ENCODE peak calls at places on chromosomes 3 and 15, in four cellular contexts. N is H1, G is HepG2, X is K562. Z is an unnamed sample.

GRCh38 chr3:192857148-192857735 is 60.4 kb downstream of the MB21D2 start:
- DNase-seq in N (no peak), G (no peak), X (no peak), Z (no peak)

GRCh38 chr3:55091381-55092225 is 163.7 kb upstream of the LRTM1 start:
- DNase-seq in N (no peak), G (no peak), X (no peak), Z (no peak)

GRCh38 chr15:73325191-73325980 is 43.4 kb downstream of the HCN4 start:
- DNase-seq in N (no peak), G (no peak), X (peak), Z (no peak)

GRCh38 chr15:38930851-38931572 is 366.4 kb upstream of the RASGRP1 start:
- DNase-seq in N (no peak), G (no peak), X (no peak), Z (no peak)

GRCh38 chr15:77702211-77702957 is 69.7 kb upstream of the LINGO1 start:
- DNase-seq in N (peak), G (no peak), X (peak), Z (no peak)

GRCh38 chr3:108178676-108179075 is 43.5 kb downstream of the IFT57 start:
- DNase-seq in N (no peak), G (no peak), X (no peak), Z (no peak)

GRCh38 chr3:63912768-63913588 is 795 bp upstream of the SCAANT1 start:
- DNase-seq in N (peak), G (peak), X (peak), Z (no peak)

GRCh38 chr3:5294360-5294759 is 106.9 kb downstream of the EDEM1 start:
- DNase-seq in N (no peak), G (no peak), X (no peak), Z (no peak)

GRCh38 chr15:77456746-77457618 is 36.3 kb downstream of the HMG20A start:
- DNase-seq in N (no peak), G (no peak), X (no peak), Z (no peak)

GRCh38 chr3:11671648-11672100 is 28.0 kb upstream of the VGLL4 start:
- DNase-seq in N (peak), G (no peak), X (no peak), Z (peak)

GRCh38 chr3:139388961-139389551 is 391 bp downstream of the COPB2 start:
- DNase-seq in N (no peak), G (no peak), X (no peak), Z (no peak)

GRCh38 chr3:157738441-157738840 is 235.2 kb upstream of the VEPH1 start:
- DNase-seq in N (no peak), G (no peak), X (no peak), Z (no peak)

GRCh38 chr15:79209690-79210089 is 72.8 kb upstream of the ANKRD34C start:
- DNase-seq in N (peak), G (no peak), X (peak), Z (no peak)

GRCh38 chr3:24047513-24047912 is 102.4 kb downstream of the NR1D2 start:
- DNase-seq in N (no peak), G (no peak), X (no peak), Z (no peak)

GRCh38 chr3:197350446-197350845 is 52.0 kb upstream of the DLG1 start:
- DNase-seq in N (no peak), G (no peak), X (no peak), Z (no peak)

GRCh38 chr3:181176610-181177009 is 187.1 kb upstream of the DNAJC19 start:
- DNase-seq in N (no peak), G (peak), X (peak), Z (peak)

GRCh38 chr15:58608129-58608590 is 141.3 kb downstream of the ADAM10 start:
- DNase-seq in N (no peak), G (no peak), X (no peak), Z (no peak)

GRCh38 chr3:135878501-135878900 is 87.0 kb upstream of the PPP2R3A start:
- DNase-seq in N (no peak), G (no peak), X (no peak), Z (no peak)

GRCh38 chr3:10357592-10358308 is 36.8 kb upstream of the SEC13 start:
- DNase-seq in N (no peak), G (no peak), X (no peak), Z (peak)

GRCh38 chr15:78360958-78361714 is 21.0 kb downstream of the CRABP1 start:
- DNase-seq in N (no peak), G (no peak), X (peak), Z (no peak)

GRCh38 chr3:191963182-191963581 is 502.2 kb downstream of the PYDC2 start:
- DNase-seq in N (peak), G (no peak), X (no peak), Z (no peak)

GRCh38 chr3:150183619-150184425 is 213.1 kb upstream of the PFN2 start:
- DNase-seq in N (peak), G (peak), X (peak), Z (peak)

GRCh38 chr15:83682476-83683162 is 28.7 kb downstream of the ADAMTSL3 start:
- DNase-seq in N (no peak), G (no peak), X (no peak), Z (no peak)

GRCh38 chr3:129014148-129014547 is 13.0 kb downstream of the EFCC1 start:
- DNase-seq in N (no peak), G (no peak), X (no peak), Z (no peak)

GRCh38 chr3:37992271-37993066 is 1.9 kb downstream of the VILL start:
- DNase-seq in N (no peak), G (peak), X (no peak), Z (no peak)

GRCh38 chr3:188706176-188706575 is 465.6 kb upstream of the TPRG1 start:
- DNase-seq in N (no peak), G (no peak), X (no peak), Z (no peak)

GRCh38 chr3:11818033-11818432 is 28.7 kb downstream of the TAMM41 start:
- DNase-seq in N (no peak), G (no peak), X (no peak), Z (no peak)

GRCh38 chr15:67137319-67137718 is 71.9 kb downstream of the SMAD3 start:
- DNase-seq in N (no peak), G (no peak), X (no peak), Z (no peak)

GRCh38 chr15:63263519-63263918 is 13.9 kb upstream of the APH1B start:
- DNase-seq in N (no peak), G (peak), X (no peak), Z (no peak)

GRCh38 chr15:42385980-42386695 is 26.8 kb downstream of the CAPN3 start:
- DNase-seq in N (peak), G (no peak), X (peak), Z (no peak)

GRCh38 chr3:139935071-139935865 is at the start of gene CLSTN2:
- DNase-seq in N (no peak), G (no peak), X (no peak), Z (no peak)

GRCh38 chr3:155352900-155353490 is 59.5 kb upstream of the STRIT1 start:
- DNase-seq in N (no peak), G (peak), X (peak), Z (no peak)

GRCh38 chr3:10518506-10519150 is 13.2 kb upstream of the ATP2B2 start:
- DNase-seq in N (peak), G (no peak), X (no peak), Z (no peak)

GRCh38 chr3:192514081-192514753 is 213.1 kb downstream of the FGF12 start:
- DNase-seq in N (peak), G (no peak), X (peak), Z (no peak)

GRCh38 chr15:52290329-52290728 is 5.3 kb downstream of the MYO5C start:
- DNase-seq in N (no peak), G (no peak), X (no peak), Z (peak)

GRCh38 chr15:52288986-52289385 is 6.6 kb downstream of the MYO5C start:
- DNase-seq in N (no peak), G (no peak), X (no peak), Z (no peak)

GRCh38 chr15:52289629-52290081 is 5.9 kb downstream of the MYO5C start:
- DNase-seq in N (peak), G (no peak), X (no peak), Z (no peak)

GRCh38 chr15:52287114-52287513 is 8.5 kb downstream of the MYO5C start:
- DNase-seq in N (peak), G (no peak), X (no peak), Z (no peak)

DNA sequence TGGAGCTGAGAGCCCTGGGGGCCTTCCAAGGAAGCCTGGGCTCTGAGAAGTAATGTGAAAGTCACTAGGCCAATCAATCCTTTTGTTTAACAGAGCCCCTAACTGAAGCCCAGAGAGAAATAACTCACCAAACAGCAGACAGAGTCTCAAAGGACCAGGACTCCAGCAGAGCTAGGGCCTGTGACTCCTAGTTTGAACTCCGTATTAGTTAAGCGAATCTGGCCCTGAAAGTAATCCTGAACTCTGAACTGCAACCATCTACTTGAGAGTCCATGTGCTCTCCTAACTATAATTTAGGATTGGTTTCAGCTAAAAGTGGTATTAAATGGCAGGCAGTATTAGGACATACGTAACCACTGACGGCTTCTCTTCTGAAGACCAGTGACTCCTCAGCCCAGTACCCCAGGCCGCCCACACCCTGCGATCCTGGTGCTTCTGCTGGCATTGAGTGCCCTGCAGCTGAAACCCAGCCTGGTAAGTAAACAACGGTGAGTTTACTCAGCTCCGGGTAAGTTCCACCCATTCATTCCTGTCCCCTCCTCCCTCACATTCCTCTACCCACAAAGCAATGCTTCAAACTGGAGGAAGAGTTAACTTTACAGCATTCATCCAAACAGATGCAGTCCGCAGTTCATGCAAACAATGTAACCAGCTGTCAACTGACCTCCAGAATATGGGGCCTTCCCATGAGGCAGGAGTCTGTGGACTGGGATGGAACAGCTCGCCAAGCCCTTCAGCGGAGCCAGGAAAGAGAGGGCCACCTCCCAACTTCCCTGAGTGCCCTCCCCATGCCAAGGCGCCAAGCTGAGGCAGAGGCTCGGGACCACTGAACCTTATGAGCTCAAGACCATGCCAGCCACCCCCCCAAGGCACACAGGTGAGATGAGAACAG is 7.3 kb downstream of the MYO5C start:
- DNase-seq in N (peak), G (peak), X (no peak), Z (no peak)
- TF ChIP-seq POLR2A in N (no peak), G (peak), X (no peak), Z (no peak)

DNA sequence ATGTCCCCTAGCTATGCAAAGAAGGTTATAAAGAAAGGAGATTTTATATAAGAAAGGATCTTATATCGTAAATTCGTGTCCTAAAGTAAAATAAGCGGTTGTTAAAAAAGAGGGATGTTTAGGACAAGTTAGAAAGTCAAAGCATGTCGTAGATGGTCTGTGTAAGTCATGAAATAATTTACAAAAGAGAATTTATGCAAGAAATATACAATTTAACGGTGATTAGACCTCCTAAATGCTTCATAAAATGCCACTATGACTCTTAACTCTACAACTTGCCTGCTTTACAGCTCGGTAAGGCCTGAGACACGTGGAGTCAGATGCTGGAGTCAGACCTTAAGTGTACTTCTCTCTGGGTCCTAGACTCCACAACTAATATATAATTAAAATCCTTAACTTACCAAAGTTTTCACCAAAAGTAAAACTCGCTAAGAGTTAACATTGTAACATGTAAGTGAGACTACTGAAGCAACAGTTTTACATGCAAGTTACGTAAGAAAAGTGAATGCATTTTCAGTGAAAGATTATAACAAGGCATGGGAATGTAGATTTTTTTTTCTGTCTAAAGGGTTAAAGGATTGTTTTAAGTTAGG is 13.3 kb upstream of the SRPRB start:
- DNase-seq in N (no peak), G (no peak), X (no peak), Z (no peak)
- TF ChIP-seq BRCA1 in N (no peak), G (no peak), X (no peak), Z (no peak)

DNA sequence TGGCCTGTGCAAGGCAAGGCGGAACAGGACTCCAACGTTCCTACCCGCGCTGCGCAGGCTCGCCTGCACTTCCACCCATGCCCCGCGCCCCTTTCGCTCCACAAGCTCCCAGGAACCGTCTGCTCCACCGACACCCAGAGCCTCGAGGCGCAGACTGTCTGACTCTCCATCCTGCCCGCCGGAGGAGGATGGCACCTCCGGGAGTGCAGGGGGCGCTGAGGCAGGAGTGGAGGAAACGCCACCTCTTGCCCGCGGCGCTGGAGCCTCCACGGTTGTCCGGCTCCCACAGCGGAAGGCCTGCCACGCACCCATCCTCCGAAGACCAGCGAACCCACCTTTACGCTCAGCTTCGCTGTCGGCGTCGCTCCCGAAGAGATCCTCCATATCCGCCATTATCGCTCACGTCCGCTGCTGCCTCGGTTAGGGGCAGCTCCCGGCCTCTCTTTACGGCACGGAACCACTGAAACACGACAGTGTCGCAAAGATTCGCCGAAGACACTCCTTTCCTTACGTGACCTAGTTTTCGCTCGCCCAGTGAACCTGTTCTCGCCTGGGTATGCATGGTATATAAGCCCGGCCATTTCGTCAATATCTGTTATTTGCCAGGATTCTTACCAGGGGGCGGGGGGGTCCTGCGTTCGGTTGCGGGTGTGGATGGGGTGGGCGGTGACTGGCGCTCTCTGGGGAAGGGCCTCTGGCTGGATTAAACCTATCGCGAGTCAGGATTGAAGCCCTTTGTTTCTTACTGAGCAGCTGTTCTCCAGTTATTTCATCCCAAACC is at the start of gene LEO1:
- DNase-seq in N (peak), G (peak), X (peak), Z (peak)
- TF ChIP-seq POLR2A in N (peak), G (peak), X (peak), Z (peak)

GRCh38 chr3:154161806-154162205 is 40.6 kb downstream of the ARHGEF26 start:
- DNase-seq in N (no peak), G (no peak), X (no peak), Z (no peak)
- TF ChIP-seq BRCA1 in N (no peak), G (no peak), X (no peak), Z (no peak)

GRCh38 chr15:89751748-89752147 is 699 bp upstream of the MESP1 start:
- DNase-seq in N (no peak), G (no peak), X (no peak), Z (no peak)
- TF ChIP-seq POLR2A in N (no peak), G (no peak), X (no peak), Z (no peak)

DNA sequence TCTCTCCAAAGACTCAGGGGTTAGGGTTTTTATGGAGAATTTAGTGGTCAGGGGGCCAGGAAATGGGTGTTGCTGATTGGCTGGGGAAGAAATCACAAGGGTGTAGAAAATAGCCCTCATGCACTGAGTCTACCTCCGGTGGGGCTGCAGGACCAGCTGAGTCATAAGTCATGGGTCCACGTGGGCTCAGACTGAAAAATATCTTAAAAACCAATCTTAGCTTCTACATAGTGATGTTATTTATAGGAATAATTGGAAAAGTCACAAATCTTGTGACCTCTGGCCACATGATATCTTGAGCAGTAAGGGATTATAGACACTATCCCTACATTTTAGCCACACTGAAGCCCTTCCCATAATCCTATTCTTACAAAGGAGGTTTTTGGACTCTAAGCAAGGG is 224.0 kb downstream of the DPH6 start:
- DNase-seq in N (no peak), G (no peak), X (no peak), Z (no peak)
- TF ChIP-seq BRCA1 in N (no peak), G (no peak), X (no peak), Z (no peak)

DNA sequence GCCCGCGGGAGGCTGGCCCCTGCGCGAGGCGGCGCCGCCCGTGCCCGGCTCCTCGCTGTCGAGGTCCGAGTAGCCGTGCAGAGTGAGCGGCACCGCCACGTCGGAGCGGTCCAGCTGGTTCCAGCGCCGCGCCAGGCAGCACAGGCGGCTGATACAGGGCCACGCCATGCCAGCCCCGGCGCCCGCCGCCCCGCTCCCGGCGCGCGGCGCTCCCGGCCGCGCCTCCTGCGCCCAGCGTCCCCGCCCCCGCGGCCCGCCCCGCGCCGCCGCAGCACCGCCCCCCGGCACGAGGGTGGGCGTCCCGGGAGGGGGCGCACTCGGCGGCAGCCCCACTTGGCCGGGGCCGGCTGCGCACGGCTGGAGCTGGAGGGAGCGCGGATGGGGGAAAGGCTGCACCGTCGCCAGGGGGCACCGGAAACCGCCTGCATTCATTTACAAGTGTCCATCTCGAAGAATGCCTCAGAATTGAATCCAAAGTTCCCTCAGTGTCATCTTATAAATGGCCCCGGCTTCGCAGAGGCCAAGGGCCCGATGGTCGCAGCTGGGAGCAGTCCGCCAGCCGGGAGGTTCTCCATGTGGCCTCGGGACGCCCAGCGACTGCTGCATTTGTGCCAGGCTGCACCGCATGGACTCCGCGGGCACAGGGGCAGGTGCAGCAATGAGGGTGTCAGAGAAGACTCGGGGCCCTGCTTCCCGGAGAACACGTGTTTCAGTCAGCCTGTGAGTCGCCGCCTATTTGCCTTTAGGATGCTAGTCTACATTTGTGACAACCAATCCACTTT is at the start of gene MAP6D1:
- DNase-seq in N (peak), G (no peak), X (no peak), Z (no peak)
- TF ChIP-seq POLR2A in N (no peak), G (no peak), X (no peak), Z (no peak)

GRCh38 chr15:68794869-68795268 is 25.8 kb downstream of the ANP32A start:
- DNase-seq in N (no peak), G (peak), X (no peak), Z (no peak)

GRCh38 chr15:68794307-68794706 is 26.4 kb downstream of the ANP32A start:
- DNase-seq in N (no peak), G (no peak), X (no peak), Z (peak)

GRCh38 chr15:68795298-68795848 is 25.3 kb downstream of the ANP32A start:
- DNase-seq in N (peak), G (no peak), X (no peak), Z (no peak)

GRCh38 chr15:68792901-68793766 is 27.6 kb downstream of the ANP32A start:
- DNase-seq in N (no peak), G (no peak), X (no peak), Z (no peak)

DNA sequence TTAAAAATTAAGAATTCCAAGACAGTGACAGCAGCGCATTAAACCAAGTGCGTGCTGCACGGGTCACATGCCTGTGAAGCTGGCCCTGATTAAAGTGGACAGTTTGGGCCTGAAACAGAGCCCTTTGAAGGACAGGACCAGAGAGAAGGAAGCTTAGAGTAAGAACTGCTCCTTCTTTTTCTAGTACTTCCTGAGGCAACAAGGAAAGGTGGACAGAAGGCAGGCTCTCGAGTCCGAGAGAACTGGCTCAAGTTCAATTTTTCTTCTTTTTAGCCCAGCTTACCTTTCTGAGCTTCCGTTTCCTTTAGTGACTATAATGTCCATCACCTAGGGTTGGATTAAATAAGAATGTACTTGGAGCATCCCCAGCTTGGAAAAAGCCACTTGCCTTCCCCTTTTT is 26.9 kb downstream of the ANP32A start:
- DNase-seq in N (no peak), G (no peak), X (no peak), Z (no peak)
- TF ChIP-seq BRCA1 in N (no peak), G (no peak), X (no peak), Z (no peak)

GRCh38 chr3:50567386-50568182 is at the start of gene C3orf18:
- DNase-seq in N (peak), G (peak), X (peak), Z (peak)
- TF ChIP-seq POLR2A in N (no peak), G (no peak), X (no peak), Z (peak)

Z was measured in GM12878.